ENCODE peak calls at places on chromosomes 11 and 22, in four cellular contexts. One of them, this sample, is unnamed.

GRCh38 chr11:30879322-30880020 is 293.3 kb upstream of the MPPED2 start:
- DNase-seq in activated CD4-positive, alpha-beta T cell treated with anti-CD3 and anti-CD28 coated beads, Interleukin-2, amount 50 U/mL, for 4 hours: no peak
- DNase-seq in tibial artery: no peak
- DNase-seq in NCI-H1694 treated with DMSO at 0.1 percent for 48 hours: peak
- DNase-seq in this sample: peak

GRCh38 chr11:13889566-13890214 is 72.8 kb upstream of the SPON1 start:
- DNase-seq in NCI-H1694 treated with DMSO at 0.1 percent for 48 hours: peak
- DNase-seq in activated CD4-positive, alpha-beta T cell treated with anti-CD3 and anti-CD28 coated beads, Interleukin-2, amount 50 U/mL, for 4 hours: no peak
- DNase-seq in tibial artery: no peak
- DNase-seq in this sample: no peak

GRCh38 chr11:126886636-126887035 is 113.9 kb downstream of the KIRREL3 start:
- DNase-seq in NCI-H1694 treated with DMSO at 0.1 percent for 48 hours: no peak
- DNase-seq in tibial artery: no peak
- DNase-seq in activated CD4-positive, alpha-beta T cell treated with anti-CD3 and anti-CD28 coated beads, Interleukin-2, amount 50 U/mL, for 4 hours: no peak
- DNase-seq in this sample: no peak

GRCh38 chr11:117281159-117281558 is 10.0 kb upstream of the BACE1-AS start:
- DNase-seq in NCI-H1694 treated with DMSO at 0.1 percent for 48 hours: no peak
- DNase-seq in activated CD4-positive, alpha-beta T cell treated with anti-CD3 and anti-CD28 coated beads, Interleukin-2, amount 50 U/mL, for 4 hours: no peak
- DNase-seq in tibial artery: no peak
- DNase-seq in this sample: no peak

GRCh38 chr11:64245401-64245796 is 1.3 kb downstream of the PPP1R14B start:
- DNase-seq in NCI-H1694 treated with DMSO at 0.1 percent for 48 hours: no peak
- DNase-seq in activated CD4-positive, alpha-beta T cell treated with anti-CD3 and anti-CD28 coated beads, Interleukin-2, amount 50 U/mL, for 4 hours: peak
- DNase-seq in tibial artery: no peak
- DNase-seq in this sample: no peak

GRCh38 chr11:104127828-104128227 is 36.1 kb downstream of the PDGFD start:
- DNase-seq in activated CD4-positive, alpha-beta T cell treated with anti-CD3 and anti-CD28 coated beads, Interleukin-2, amount 50 U/mL, for 4 hours: no peak
- DNase-seq in NCI-H1694 treated with DMSO at 0.1 percent for 48 hours: no peak
- DNase-seq in tibial artery: no peak
- DNase-seq in this sample: peak

GRCh38 chr11:13334068-13334785 is 56.6 kb downstream of the BMAL1 start:
- DNase-seq in NCI-H1694 treated with DMSO at 0.1 percent for 48 hours: no peak
- DNase-seq in tibial artery: no peak
- DNase-seq in activated CD4-positive, alpha-beta T cell treated with anti-CD3 and anti-CD28 coated beads, Interleukin-2, amount 50 U/mL, for 4 hours: no peak
- DNase-seq in this sample: no peak

GRCh38 chr11:47532597-47533213 is 20.2 kb downstream of the CELF1 start:
- DNase-seq in activated CD4-positive, alpha-beta T cell treated with anti-CD3 and anti-CD28 coated beads, Interleukin-2, amount 50 U/mL, for 4 hours: no peak
- DNase-seq in NCI-H1694 treated with DMSO at 0.1 percent for 48 hours: no peak
- DNase-seq in tibial artery: no peak
- DNase-seq in this sample: no peak

GRCh38 chr11:45739866-45740265 is 65.1 kb upstream of the SLC35C1 start:
- DNase-seq in activated CD4-positive, alpha-beta T cell treated with anti-CD3 and anti-CD28 coated beads, Interleukin-2, amount 50 U/mL, for 4 hours: no peak
- DNase-seq in tibial artery: no peak
- DNase-seq in NCI-H1694 treated with DMSO at 0.1 percent for 48 hours: no peak
- DNase-seq in this sample: no peak

GRCh38 chr11:70397336-70397982 is 870 bp upstream of the CTTN start:
- DNase-seq in activated CD4-positive, alpha-beta T cell treated with anti-CD3 and anti-CD28 coated beads, Interleukin-2, amount 50 U/mL, for 4 hours: no peak
- DNase-seq in NCI-H1694 treated with DMSO at 0.1 percent for 48 hours: peak
- DNase-seq in tibial artery: no peak
- DNase-seq in this sample: no peak

GRCh38 chr11:130738618-130739017 is 177.7 kb downstream of the SNX19 start:
- DNase-seq in activated CD4-positive, alpha-beta T cell treated with anti-CD3 and anti-CD28 coated beads, Interleukin-2, amount 50 U/mL, for 4 hours: no peak
- DNase-seq in tibial artery: no peak
- DNase-seq in NCI-H1694 treated with DMSO at 0.1 percent for 48 hours: no peak
- DNase-seq in this sample: no peak

GRCh38 chr11:2097356-2097997 is 41.7 kb downstream of the IGF2 start:
- DNase-seq in tibial artery: peak
- DNase-seq in activated CD4-positive, alpha-beta T cell treated with anti-CD3 and anti-CD28 coated beads, Interleukin-2, amount 50 U/mL, for 4 hours: no peak
- DNase-seq in NCI-H1694 treated with DMSO at 0.1 percent for 48 hours: no peak
- DNase-seq in this sample: no peak

GRCh38 chr11:133163463-133164419 is 368.6 kb downstream of the OPCML start:
- DNase-seq in tibial artery: no peak
- DNase-seq in NCI-H1694 treated with DMSO at 0.1 percent for 48 hours: peak
- DNase-seq in activated CD4-positive, alpha-beta T cell treated with anti-CD3 and anti-CD28 coated beads, Interleukin-2, amount 50 U/mL, for 4 hours: no peak
- DNase-seq in this sample: peak

GRCh38 chr22:36027579-36027959 is 1.1 kb downstream of the RBFOX2 start:
- DNase-seq in tibial artery: peak
- DNase-seq in activated CD4-positive, alpha-beta T cell treated with anti-CD3 and anti-CD28 coated beads, Interleukin-2, amount 50 U/mL, for 4 hours: no peak
- DNase-seq in NCI-H1694 treated with DMSO at 0.1 percent for 48 hours: no peak
- DNase-seq in this sample: no peak

GRCh38 chr22:36863979-36864378 is 3.2 kb downstream of the NCF4 start:
- DNase-seq in NCI-H1694 treated with DMSO at 0.1 percent for 48 hours: no peak
- DNase-seq in tibial artery: no peak
- DNase-seq in activated CD4-positive, alpha-beta T cell treated with anti-CD3 and anti-CD28 coated beads, Interleukin-2, amount 50 U/mL, for 4 hours: no peak
- DNase-seq in this sample: no peak

GRCh38 chr11:104433751-104434150 is 269.8 kb upstream of the PDGFD start:
- DNase-seq in activated CD4-positive, alpha-beta T cell treated with anti-CD3 and anti-CD28 coated beads, Interleukin-2, amount 50 U/mL, for 4 hours: no peak
- DNase-seq in NCI-H1694 treated with DMSO at 0.1 percent for 48 hours: no peak
- DNase-seq in tibial artery: no peak
- DNase-seq in this sample: no peak

GRCh38 chr22:27987557-27987956 is 68.5 kb upstream of the PITPNB start:
- DNase-seq in activated CD4-positive, alpha-beta T cell treated with anti-CD3 and anti-CD28 coated beads, Interleukin-2, amount 50 U/mL, for 4 hours: no peak
- DNase-seq in tibial artery: peak
- DNase-seq in NCI-H1694 treated with DMSO at 0.1 percent for 48 hours: no peak
- DNase-seq in this sample: no peak

GRCh38 chr11:60868682-60869450 is 1.5 kb downstream of the ZP1 start:
- DNase-seq in tibial artery: no peak
- DNase-seq in activated CD4-positive, alpha-beta T cell treated with anti-CD3 and anti-CD28 coated beads, Interleukin-2, amount 50 U/mL, for 4 hours: no peak
- DNase-seq in NCI-H1694 treated with DMSO at 0.1 percent for 48 hours: no peak
- DNase-seq in this sample: no peak

This sample was measured in NCI-H446.